ENCODE peak calls at places on chromosomes 12 and 14, in ten cellular contexts. B is cardiac muscle cell; U is fibroblast of mammary gland; V is OCI-LY7; Y is putamen; P is choroid plexus epithelial cell; W is hippocampal formation; K is stimulated activated CD8-positive, alpha-beta memory T cell treated with anti-CD3 and anti-CD28 coated beads, Interleukin-4, amount 100 ng/mL, for 4 hours; O is anterior cingulate cortex; N is CD4-positive, alpha-beta T cell. S is an unnamed sample.

GRCh38 chr12:96099431-96099830 is 64.0 kb upstream of the LTA4H start:
- DNase-seq in U (no peak), Y (no peak), P (no peak), N (no peak), V (no peak), O (no peak), K (no peak), W (no peak), B (no peak), S (no peak)

GRCh38 chr14:68379510-68380303 is 413.2 kb downstream of the ZFP36L1 start:
- DNase-seq in B (no peak), U (no peak), K (no peak), W (no peak), Y (no peak), N (peak), P (no peak), V (no peak), O (no peak), S (no peak)

GRCh38 chr14:89936654-89937185 is 17.8 kb downstream of the EFCAB11 start:
- DNase-seq in Y (no peak), W (no peak), V (no peak), P (peak), B (no peak), O (no peak), K (no peak), N (no peak), U (no peak), S (peak)

GRCh38 chr12:93368766-93369165 is 9.0 kb upstream of the NUDT4 start:
- DNase-seq in O (no peak), P (no peak), W (no peak), K (no peak), V (no peak), N (no peak), B (no peak), Y (no peak), U (no peak), S (no peak)

GRCh38 chr12:76266797-76267196 is 81.4 kb downstream of the BBS10 start:
- DNase-seq in W (no peak), O (no peak), P (peak), K (no peak), V (no peak), N (no peak), Y (peak), U (peak), B (no peak), S (no peak)

GRCh38 chr12:51254592-51254991 is 15.6 kb downstream of the SMAGP start:
- DNase-seq in V (no peak), B (no peak), O (no peak), K (no peak), Y (no peak), W (no peak), U (no peak), N (no peak), P (no peak), S (no peak)

GRCh38 chr14:74134484-74134883 is 49.7 kb downstream of the LIN52 start:
- DNase-seq in W (no peak), V (no peak), Y (no peak), U (no peak), N (no peak), P (no peak), K (no peak), B (no peak), O (no peak), S (no peak)

GRCh38 chr12:52155048-52155868 is 36.6 kb downstream of the KRT80 start:
- DNase-seq in B (no peak), U (peak), K (no peak), N (peak), V (no peak), P (peak), O (no peak), Y (no peak), W (no peak), S (no peak)

GRCh38 chr12:113259499-113259953 is 38.3 kb downstream of the TPCN1 start:
- DNase-seq in O (peak), B (no peak), W (peak), V (no peak), K (no peak), Y (peak), P (peak), U (peak), N (no peak), S (no peak)